ENCODE peak calls at places on chromosomes 6 and 20, in seven cellular contexts. One of them, this sample, is unnamed.
A peak's percentile ranks its signal among the peaks of the same experiment; 100 is the strongest.

GRCh38 chr20:33667245-33668086 is 723 bp downstream of the ACTL10 start:
- DNase-seq in choroid plexus epithelial cell: peak; percentile 82
- DNase-seq in AML-193: no peak
- DNase-seq in psoas muscle: peak; percentile 80
- DNase-seq in left lung: no peak
- DNase-seq in iris pigment epithelial cell: peak; percentile 77
- DNase-seq in H1: no peak
- DNase-seq in this sample: no peak

GRCh38 chr6:11632795-11633511 is 95.4 kb downstream of the TMEM170B start:
- DNase-seq in choroid plexus epithelial cell: peak; percentile 69
- DNase-seq in AML-193: no peak
- DNase-seq in psoas muscle: no peak
- DNase-seq in left lung: no peak
- DNase-seq in iris pigment epithelial cell: peak; percentile 63
- DNase-seq in H1: no peak
- DNase-seq in this sample: peak; percentile 80

GRCh38 chr6:146859206-146859605 is 260.4 kb downstream of the ADGB start:
- DNase-seq in choroid plexus epithelial cell: no peak
- DNase-seq in AML-193: no peak
- DNase-seq in psoas muscle: no peak
- DNase-seq in left lung: no peak
- DNase-seq in iris pigment epithelial cell: no peak
- DNase-seq in H1: no peak
- DNase-seq in this sample: no peak

GRCh38 chr6:163986313-163986712 is 571.8 kb downstream of the QKI start:
- DNase-seq in choroid plexus epithelial cell: peak; percentile 53
- DNase-seq in AML-193: no peak
- DNase-seq in psoas muscle: no peak
- DNase-seq in left lung: no peak
- DNase-seq in iris pigment epithelial cell: peak; percentile 27
- DNase-seq in H1: no peak
- DNase-seq in this sample: peak; percentile 60

GRCh38 chr6:101779051-101779844 is 385.7 kb downstream of the GRIK2 start:
- DNase-seq in choroid plexus epithelial cell: peak; percentile 23
- DNase-seq in AML-193: no peak
- DNase-seq in psoas muscle: no peak
- DNase-seq in left lung: no peak
- DNase-seq in iris pigment epithelial cell: peak; percentile 61
- DNase-seq in H1: no peak
- DNase-seq in this sample: peak; percentile 32

GRCh38 chr6:16854986-16855385 is 93.7 kb upstream of the ATXN1 start:
- DNase-seq in choroid plexus epithelial cell: no peak
- DNase-seq in AML-193: no peak
- DNase-seq in psoas muscle: no peak
- DNase-seq in left lung: no peak
- DNase-seq in iris pigment epithelial cell: no peak
- DNase-seq in H1: no peak
- DNase-seq in this sample: peak; percentile 27

GRCh38 chr6:65707134-65707826 is at the start of gene EYS:
- DNase-seq in choroid plexus epithelial cell: no peak
- DNase-seq in AML-193: no peak
- DNase-seq in psoas muscle: no peak
- DNase-seq in left lung: no peak
- DNase-seq in iris pigment epithelial cell: no peak
- DNase-seq in H1: no peak
- DNase-seq in this sample: no peak

GRCh38 chr6:57021086-57021720 is 25.3 kb upstream of the KIAA1586 start:
- DNase-seq in choroid plexus epithelial cell: peak; percentile 75
- DNase-seq in AML-193: peak; percentile 92
- DNase-seq in psoas muscle: no peak
- DNase-seq in left lung: no peak
- DNase-seq in iris pigment epithelial cell: peak; percentile 56
- DNase-seq in H1: no peak
- DNase-seq in this sample: peak; percentile 57

GRCh38 chr6:2646346-2646745 is 104.4 kb downstream of the MYLK4 start:
- DNase-seq in choroid plexus epithelial cell: no peak
- DNase-seq in AML-193: no peak
- DNase-seq in psoas muscle: no peak
- DNase-seq in left lung: no peak
- DNase-seq in iris pigment epithelial cell: no peak
- DNase-seq in H1: no peak
- DNase-seq in this sample: no peak

GRCh38 chr6:55913213-55914195 is 38.1 kb upstream of the BMP5 start:
- DNase-seq in choroid plexus epithelial cell: no peak
- DNase-seq in AML-193: peak; percentile 21
- DNase-seq in psoas muscle: no peak
- DNase-seq in left lung: no peak
- DNase-seq in iris pigment epithelial cell: no peak
- DNase-seq in H1: no peak
- DNase-seq in this sample: no peak

GRCh38 chr20:45919536-45919933 is 7.6 kb upstream of the PLTP start:
- DNase-seq in choroid plexus epithelial cell: peak; percentile 98
- DNase-seq in AML-193: no peak
- DNase-seq in psoas muscle: peak; percentile 75
- DNase-seq in left lung: peak; percentile 62
- DNase-seq in iris pigment epithelial cell: peak; percentile 95
- DNase-seq in H1: no peak
- DNase-seq in this sample: peak; percentile 45

GRCh38 chr6:75745404-75745803 is 3.6 kb upstream of the MYO6 start:
- DNase-seq in choroid plexus epithelial cell: no peak
- DNase-seq in AML-193: no peak
- DNase-seq in psoas muscle: no peak
- DNase-seq in left lung: no peak
- DNase-seq in iris pigment epithelial cell: no peak
- DNase-seq in H1: no peak
- DNase-seq in this sample: no peak

GRCh38 chr6:55185144-55185543 is 10.8 kb downstream of the HCRTR2 start:
- DNase-seq in choroid plexus epithelial cell: no peak
- DNase-seq in AML-193: no peak
- DNase-seq in psoas muscle: no peak
- DNase-seq in left lung: no peak
- DNase-seq in iris pigment epithelial cell: no peak
- DNase-seq in H1: no peak
- DNase-seq in this sample: no peak

GRCh38 chr20:2700913-2701620 is 8.5 kb downstream of the EBF4 start:
- DNase-seq in choroid plexus epithelial cell: no peak
- DNase-seq in AML-193: no peak
- DNase-seq in psoas muscle: no peak
- DNase-seq in left lung: no peak
- DNase-seq in iris pigment epithelial cell: no peak
- DNase-seq in H1: peak; percentile 47
- DNase-seq in this sample: no peak

GRCh38 chr20:36700438-36700837 is 45.5 kb downstream of the NDRG3 start:
- DNase-seq in choroid plexus epithelial cell: no peak
- DNase-seq in AML-193: no peak
- DNase-seq in psoas muscle: no peak
- DNase-seq in left lung: no peak
- DNase-seq in iris pigment epithelial cell: no peak
- DNase-seq in H1: no peak
- DNase-seq in this sample: no peak

GRCh38 chr20:1664911-1665310 is 7.3 kb upstream of the SIRPG start:
- DNase-seq in choroid plexus epithelial cell: no peak
- DNase-seq in AML-193: no peak
- DNase-seq in psoas muscle: no peak
- DNase-seq in left lung: no peak
- DNase-seq in iris pigment epithelial cell: no peak
- DNase-seq in H1: no peak
- DNase-seq in this sample: no peak

GRCh38 chr6:53920881-53921280 is 126.1 kb downstream of the LRRC1 start:
- DNase-seq in choroid plexus epithelial cell: no peak
- DNase-seq in AML-193: no peak
- DNase-seq in psoas muscle: no peak
- DNase-seq in left lung: no peak
- DNase-seq in iris pigment epithelial cell: no peak
- DNase-seq in H1: no peak
- DNase-seq in this sample: no peak

GRCh38 chr6:34383171-34383631 is 9.3 kb downstream of the NUDT3 start:
- DNase-seq in choroid plexus epithelial cell: peak; percentile 59
- DNase-seq in AML-193: no peak
- DNase-seq in psoas muscle: no peak
- DNase-seq in left lung: no peak
- DNase-seq in iris pigment epithelial cell: peak; percentile 71
- DNase-seq in H1: no peak
- DNase-seq in this sample: peak; percentile 82

GRCh38 chr6:159056003-159056402 is 11.2 kb upstream of the TAGAP start:
- DNase-seq in choroid plexus epithelial cell: no peak
- DNase-seq in AML-193: peak; percentile 100
- DNase-seq in psoas muscle: no peak
- DNase-seq in left lung: no peak
- DNase-seq in iris pigment epithelial cell: no peak
- DNase-seq in H1: no peak
- DNase-seq in this sample: no peak

GRCh38 chr6:53302678-53303360 is 45.9 kb downstream of the ELOVL5 start:
- DNase-seq in choroid plexus epithelial cell: peak; percentile 71
- DNase-seq in AML-193: no peak
- DNase-seq in psoas muscle: no peak
- DNase-seq in left lung: no peak
- DNase-seq in iris pigment epithelial cell: peak; percentile 88
- DNase-seq in H1: no peak
- DNase-seq in this sample: peak; percentile 66

GRCh38 chr20:48787861-48788375 is 39.9 kb downstream of the PREX1 start:
- DNase-seq in choroid plexus epithelial cell: peak; percentile 76
- DNase-seq in AML-193: peak; percentile 86
- DNase-seq in psoas muscle: no peak
- DNase-seq in left lung: no peak
- DNase-seq in iris pigment epithelial cell: peak; percentile 73
- DNase-seq in H1: no peak
- DNase-seq in this sample: peak; percentile 18

GRCh38 chr20:25325997-25326396 is 64.6 kb downstream of the ABHD12 start:
- DNase-seq in choroid plexus epithelial cell: no peak
- DNase-seq in AML-193: no peak
- DNase-seq in psoas muscle: no peak
- DNase-seq in left lung: no peak
- DNase-seq in iris pigment epithelial cell: no peak
- DNase-seq in H1: peak; percentile 17
- DNase-seq in this sample: no peak

GRCh38 chr6:52340603-52340880 is 21.4 kb upstream of the PAQR8 start:
- DNase-seq in choroid plexus epithelial cell: no peak
- DNase-seq in AML-193: no peak
- DNase-seq in psoas muscle: no peak
- DNase-seq in left lung: no peak
- DNase-seq in iris pigment epithelial cell: no peak
- DNase-seq in H1: no peak
- DNase-seq in this sample: no peak

GRCh38 chr20:7744411-7744810 is 195.8 kb downstream of the HAO1 start:
- DNase-seq in choroid plexus epithelial cell: peak; percentile 85
- DNase-seq in AML-193: no peak
- DNase-seq in psoas muscle: no peak
- DNase-seq in left lung: no peak
- DNase-seq in iris pigment epithelial cell: peak; percentile 83
- DNase-seq in H1: no peak
- DNase-seq in this sample: peak; percentile 69

GRCh38 chr20:25310268-25310920 is 62.5 kb downstream of the PYGB start:
- DNase-seq in choroid plexus epithelial cell: peak; percentile 96
- DNase-seq in AML-193: peak; percentile 36
- DNase-seq in psoas muscle: no peak
- DNase-seq in left lung: peak; percentile 76
- DNase-seq in iris pigment epithelial cell: peak; percentile 97
- DNase-seq in H1: no peak
- DNase-seq in this sample: peak; percentile 97

GRCh38 chr20:30376767-30377658 is 880.5 kb upstream of the DEFB115 start:
- DNase-seq in choroid plexus epithelial cell: peak; percentile 89
- DNase-seq in AML-193: peak; percentile 4
- DNase-seq in psoas muscle: peak; percentile 79
- DNase-seq in left lung: peak; percentile 78
- DNase-seq in iris pigment epithelial cell: peak; percentile 84
- DNase-seq in H1: peak; percentile 70
- DNase-seq in this sample: peak; percentile 76

GRCh38 chr20:2759143-2759542 is 41.3 kb downstream of the CPXM1 start:
- DNase-seq in choroid plexus epithelial cell: no peak
- DNase-seq in AML-193: no peak
- DNase-seq in psoas muscle: no peak
- DNase-seq in left lung: no peak
- DNase-seq in iris pigment epithelial cell: no peak
- DNase-seq in H1: no peak
- DNase-seq in this sample: no peak

GRCh38 chr6:40349092-40349491 is 238.1 kb downstream of the LRFN2 start:
- DNase-seq in choroid plexus epithelial cell: no peak
- DNase-seq in AML-193: no peak
- DNase-seq in psoas muscle: no peak
- DNase-seq in left lung: no peak
- DNase-seq in iris pigment epithelial cell: no peak
- DNase-seq in H1: no peak
- DNase-seq in this sample: peak; percentile 24

GRCh38 chr20:16313917-16314316 is 259.3 kb downstream of the KIF16B start:
- DNase-seq in choroid plexus epithelial cell: no peak
- DNase-seq in AML-193: no peak
- DNase-seq in psoas muscle: no peak
- DNase-seq in left lung: no peak
- DNase-seq in iris pigment epithelial cell: no peak
- DNase-seq in H1: no peak
- DNase-seq in this sample: no peak

GRCh38 chr6:143536461-143536865 is 24.9 kb upstream of the FUCA2 start:
- DNase-seq in choroid plexus epithelial cell: peak; percentile 27
- DNase-seq in AML-193: peak; percentile 79
- DNase-seq in psoas muscle: peak; percentile 28
- DNase-seq in left lung: peak; percentile 67
- DNase-seq in iris pigment epithelial cell: peak; percentile 32
- DNase-seq in H1: peak; percentile 75
- DNase-seq in this sample: peak; percentile 35

GRCh38 chr6:82246802-82247633 is 526 bp downstream of the IBTK start:
- DNase-seq in choroid plexus epithelial cell: peak; percentile 46
- DNase-seq in AML-193: peak; percentile 66
- DNase-seq in psoas muscle: peak; percentile 64
- DNase-seq in left lung: peak; percentile 64
- DNase-seq in iris pigment epithelial cell: peak; percentile 38
- DNase-seq in H1: no peak
- DNase-seq in this sample: peak; percentile 78

GRCh38 chr6:42367353-42368011 is 84.2 kb downstream of the TRERF1 start:
- DNase-seq in choroid plexus epithelial cell: peak; percentile 29
- DNase-seq in AML-193: peak; percentile 67
- DNase-seq in psoas muscle: no peak
- DNase-seq in left lung: peak; percentile 49
- DNase-seq in iris pigment epithelial cell: peak; percentile 12
- DNase-seq in H1: no peak
- DNase-seq in this sample: peak; percentile 81

GRCh38 chr20:24479595-24479994 is 10.2 kb downstream of the SYNDIG1 start:
- DNase-seq in choroid plexus epithelial cell: no peak
- DNase-seq in AML-193: no peak
- DNase-seq in psoas muscle: no peak
- DNase-seq in left lung: no peak
- DNase-seq in iris pigment epithelial cell: no peak
- DNase-seq in H1: no peak
- DNase-seq in this sample: no peak

This sample was measured in mesenchymal stem cell.